ENCODE peak calls at places on chromosomes 5 and 9, in eight cellular contexts. One of them, this sample, is unnamed.

GRCh38 chr9:133509179-133510083 is 15.3 kb downstream of the MYMK start:
- DNase-seq in H9: peak
- DNase-seq in astrocyte of the cerebellum: no peak
- DNase-seq in AG09309: no peak
- DNase-seq in CD8-positive, alpha-beta T cell: peak
- DNase-seq in GM20000: no peak
- DNase-seq in ovary: no peak
- DNase-seq in cardiac fibroblast: peak
- DNase-seq in this sample: peak

GRCh38 chr5:136192526-136193395 is at the start of gene SMIM32:
- DNase-seq in H9: peak
- DNase-seq in astrocyte of the cerebellum: no peak
- DNase-seq in AG09309: no peak
- DNase-seq in CD8-positive, alpha-beta T cell: no peak
- DNase-seq in GM20000: no peak
- DNase-seq in ovary: no peak
- DNase-seq in cardiac fibroblast: peak
- DNase-seq in this sample: no peak

GRCh38 chr9:114248274-114248673 is 74.6 kb upstream of the ORM1 start:
- DNase-seq in H9: no peak
- DNase-seq in astrocyte of the cerebellum: no peak
- DNase-seq in AG09309: no peak
- DNase-seq in CD8-positive, alpha-beta T cell: no peak
- DNase-seq in GM20000: no peak
- DNase-seq in ovary: no peak
- DNase-seq in cardiac fibroblast: no peak
- DNase-seq in this sample: no peak

GRCh38 chr9:12903316-12903715 is 128.5 kb downstream of the LURAP1L start:
- DNase-seq in H9: no peak
- DNase-seq in astrocyte of the cerebellum: no peak
- DNase-seq in AG09309: no peak
- DNase-seq in CD8-positive, alpha-beta T cell: no peak
- DNase-seq in GM20000: no peak
- DNase-seq in ovary: no peak
- DNase-seq in cardiac fibroblast: no peak
- DNase-seq in this sample: no peak

GRCh38 chr9:35164711-35165110 is 2.9 kb downstream of the UNC13B start:
- DNase-seq in H9: no peak
- DNase-seq in astrocyte of the cerebellum: peak
- DNase-seq in AG09309: no peak
- DNase-seq in CD8-positive, alpha-beta T cell: no peak
- DNase-seq in GM20000: no peak
- DNase-seq in ovary: no peak
- DNase-seq in cardiac fibroblast: peak
- DNase-seq in this sample: no peak

GRCh38 chr5:150044334-150044681 is 42.0 kb downstream of the CSF1R start:
- DNase-seq in H9: no peak
- DNase-seq in astrocyte of the cerebellum: peak
- DNase-seq in AG09309: no peak
- DNase-seq in CD8-positive, alpha-beta T cell: no peak
- DNase-seq in GM20000: no peak
- DNase-seq in ovary: no peak
- DNase-seq in cardiac fibroblast: peak
- DNase-seq in this sample: peak

GRCh38 chr5:9546973-9547947 is 1.4 kb upstream of the SEMA5A start:
- DNase-seq in H9: peak
- DNase-seq in astrocyte of the cerebellum: peak
- DNase-seq in AG09309: peak
- DNase-seq in CD8-positive, alpha-beta T cell: no peak
- DNase-seq in GM20000: no peak
- DNase-seq in ovary: peak
- DNase-seq in cardiac fibroblast: peak
- DNase-seq in this sample: no peak

GRCh38 chr9:136160321-136160938 is 41.8 kb upstream of the TMEM250 start:
- DNase-seq in H9: no peak
- DNase-seq in astrocyte of the cerebellum: no peak
- DNase-seq in AG09309: no peak
- DNase-seq in CD8-positive, alpha-beta T cell: no peak
- DNase-seq in GM20000: no peak
- DNase-seq in ovary: no peak
- DNase-seq in cardiac fibroblast: no peak
- DNase-seq in this sample: no peak

GRCh38 chr5:2739360-2740050 is 12.0 kb downstream of the IRX2 start:
- DNase-seq in H9: peak
- DNase-seq in astrocyte of the cerebellum: no peak
- DNase-seq in AG09309: no peak
- DNase-seq in CD8-positive, alpha-beta T cell: no peak
- DNase-seq in GM20000: no peak
- DNase-seq in ovary: no peak
- DNase-seq in cardiac fibroblast: no peak
- DNase-seq in this sample: peak

GRCh38 chr5:93890657-93891056 is 149.3 kb upstream of the POU5F2 start:
- DNase-seq in H9: no peak
- DNase-seq in astrocyte of the cerebellum: no peak
- DNase-seq in AG09309: no peak
- DNase-seq in CD8-positive, alpha-beta T cell: no peak
- DNase-seq in GM20000: no peak
- DNase-seq in ovary: no peak
- DNase-seq in cardiac fibroblast: no peak
- DNase-seq in this sample: no peak

GRCh38 chr9:93267681-93268505 is 84.0 kb downstream of the WNK2 start:
- DNase-seq in H9: no peak
- DNase-seq in astrocyte of the cerebellum: no peak
- DNase-seq in AG09309: no peak
- DNase-seq in CD8-positive, alpha-beta T cell: no peak
- DNase-seq in GM20000: peak
- DNase-seq in ovary: peak
- DNase-seq in cardiac fibroblast: no peak
- DNase-seq in this sample: no peak

GRCh38 chr5:14358536-14358935 is 215.4 kb downstream of the TRIO start:
- DNase-seq in H9: no peak
- DNase-seq in astrocyte of the cerebellum: no peak
- DNase-seq in AG09309: no peak
- DNase-seq in CD8-positive, alpha-beta T cell: no peak
- DNase-seq in GM20000: no peak
- DNase-seq in ovary: no peak
- DNase-seq in cardiac fibroblast: no peak
- DNase-seq in this sample: no peak

GRCh38 chr5:3310551-3311340 is 284.9 kb upstream of the IRX1 start:
- DNase-seq in H9: no peak
- DNase-seq in astrocyte of the cerebellum: peak
- DNase-seq in AG09309: no peak
- DNase-seq in CD8-positive, alpha-beta T cell: no peak
- DNase-seq in GM20000: no peak
- DNase-seq in ovary: no peak
- DNase-seq in cardiac fibroblast: peak
- DNase-seq in this sample: peak

DNA sequence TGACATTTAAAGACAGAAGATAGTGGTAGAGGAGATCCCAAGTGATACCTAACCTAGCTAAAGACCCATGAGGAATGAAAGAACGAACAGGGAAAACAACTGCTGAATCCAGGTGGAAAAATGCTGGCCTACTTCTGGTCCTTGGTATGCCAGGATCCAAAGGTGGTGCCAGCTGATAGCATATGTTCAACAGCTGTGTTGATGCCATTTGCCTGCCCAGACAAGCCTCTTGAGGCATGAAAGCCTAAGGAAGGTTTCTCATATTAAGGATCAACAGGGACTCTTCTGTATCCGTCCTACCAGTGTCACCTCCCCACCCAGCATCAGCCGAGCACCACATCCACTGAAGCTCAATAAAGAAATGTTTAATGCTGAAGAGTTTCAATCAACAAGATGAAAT is 225.7 kb upstream of the DMRT1 start:
- DNase-seq in H9: no peak
- DNase-seq in astrocyte of the cerebellum: no peak
- DNase-seq in AG09309: no peak
- DNase-seq in CD8-positive, alpha-beta T cell: no peak
- DNase-seq in GM20000: no peak
- DNase-seq in ovary: no peak
- DNase-seq in cardiac fibroblast: no peak
- DNase-seq in this sample: no peak
- TF ChIP-seq CTCF in H9: no peak
- TF ChIP-seq CTCF in astrocyte of the cerebellum: no peak
- TF ChIP-seq CTCF in AG09309: no peak
- TF ChIP-seq CTCF in CD8-positive, alpha-beta T cell: no peak
- TF ChIP-seq CTCF in GM20000: no peak
- TF ChIP-seq CTCF in ovary: no peak
- TF ChIP-seq CTCF in cardiac fibroblast: no peak
- TF ChIP-seq CTCF in this sample: no peak

GRCh38 chr5:172733974-172734346 is 37.0 kb downstream of the DUSP1 start:
- DNase-seq in H9: no peak
- DNase-seq in astrocyte of the cerebellum: no peak
- DNase-seq in AG09309: no peak
- DNase-seq in CD8-positive, alpha-beta T cell: no peak
- DNase-seq in GM20000: no peak
- DNase-seq in ovary: no peak
- DNase-seq in cardiac fibroblast: no peak
- DNase-seq in this sample: no peak

GRCh38 chr5:172735141-172735831 is 35.7 kb downstream of the DUSP1 start:
- DNase-seq in H9: no peak
- DNase-seq in astrocyte of the cerebellum: no peak
- DNase-seq in AG09309: no peak
- DNase-seq in CD8-positive, alpha-beta T cell: no peak
- DNase-seq in GM20000: no peak
- DNase-seq in ovary: peak
- DNase-seq in cardiac fibroblast: no peak
- DNase-seq in this sample: no peak

GRCh38 chr5:172732201-172732865 is 38.7 kb downstream of the DUSP1 start:
- DNase-seq in H9: no peak
- DNase-seq in astrocyte of the cerebellum: no peak
- DNase-seq in AG09309: no peak
- DNase-seq in CD8-positive, alpha-beta T cell: no peak
- DNase-seq in GM20000: no peak
- DNase-seq in ovary: peak
- DNase-seq in cardiac fibroblast: no peak
- DNase-seq in this sample: no peak

GRCh38 chr5:172731286-172732073 is 39.5 kb downstream of the DUSP1 start:
- DNase-seq in H9: no peak
- DNase-seq in astrocyte of the cerebellum: no peak
- DNase-seq in AG09309: no peak
- DNase-seq in CD8-positive, alpha-beta T cell: no peak
- DNase-seq in GM20000: no peak
- DNase-seq in ovary: no peak
- DNase-seq in cardiac fibroblast: no peak
- DNase-seq in this sample: peak

GRCh38 chr5:172733179-172733973 is 37.6 kb downstream of the DUSP1 start:
- DNase-seq in H9: no peak
- DNase-seq in astrocyte of the cerebellum: peak
- DNase-seq in AG09309: peak
- DNase-seq in CD8-positive, alpha-beta T cell: no peak
- DNase-seq in GM20000: no peak
- DNase-seq in ovary: peak
- DNase-seq in cardiac fibroblast: peak
- DNase-seq in this sample: peak
- TF ChIP-seq CTCF in H9: no peak
- TF ChIP-seq CTCF in astrocyte of the cerebellum: no peak
- TF ChIP-seq CTCF in AG09309: no peak
- TF ChIP-seq CTCF in CD8-positive, alpha-beta T cell: no peak
- TF ChIP-seq CTCF in GM20000: no peak
- TF ChIP-seq CTCF in ovary: no peak
- TF ChIP-seq CTCF in cardiac fibroblast: no peak
- TF ChIP-seq CTCF in this sample: peak

GRCh38 chr5:173917788-173918786 is 29.9 kb downstream of the CPEB4 start:
- DNase-seq in H9: peak
- DNase-seq in astrocyte of the cerebellum: peak
- DNase-seq in AG09309: peak
- DNase-seq in CD8-positive, alpha-beta T cell: peak
- DNase-seq in GM20000: peak
- DNase-seq in ovary: peak
- DNase-seq in cardiac fibroblast: peak
- DNase-seq in this sample: peak
- TF ChIP-seq CTCF in H9: no peak
- TF ChIP-seq CTCF in astrocyte of the cerebellum: no peak
- TF ChIP-seq CTCF in AG09309: no peak
- TF ChIP-seq CTCF in CD8-positive, alpha-beta T cell: no peak
- TF ChIP-seq CTCF in GM20000: no peak
- TF ChIP-seq CTCF in ovary: no peak
- TF ChIP-seq CTCF in cardiac fibroblast: no peak
- TF ChIP-seq CTCF in this sample: no peak

DNA sequence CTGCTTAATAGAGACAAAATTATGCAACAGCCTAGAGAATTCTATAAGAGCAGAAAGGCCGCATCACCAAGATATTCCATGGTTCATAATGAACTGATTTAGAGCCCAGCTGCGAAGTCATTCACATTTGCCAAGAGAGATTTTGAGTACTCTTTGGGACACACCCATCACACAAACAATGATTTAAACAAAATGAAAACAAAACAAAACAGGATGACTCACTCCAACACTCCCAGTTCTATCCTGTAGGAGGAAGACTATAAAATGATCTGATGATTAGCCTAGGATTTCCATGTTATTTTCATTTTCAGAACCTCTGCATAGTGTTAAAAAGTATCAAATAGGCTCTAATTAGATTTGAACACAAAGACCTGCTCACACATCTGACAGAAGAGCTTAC is 145.8 kb upstream of the GNA14 start:
- DNase-seq in H9: no peak
- DNase-seq in astrocyte of the cerebellum: no peak
- DNase-seq in AG09309: no peak
- DNase-seq in CD8-positive, alpha-beta T cell: no peak
- DNase-seq in GM20000: no peak
- DNase-seq in ovary: no peak
- DNase-seq in cardiac fibroblast: peak
- DNase-seq in this sample: peak
- TF ChIP-seq CTCF in H9: no peak
- TF ChIP-seq CTCF in astrocyte of the cerebellum: no peak
- TF ChIP-seq CTCF in AG09309: no peak
- TF ChIP-seq CTCF in CD8-positive, alpha-beta T cell: no peak
- TF ChIP-seq CTCF in GM20000: no peak
- TF ChIP-seq CTCF in ovary: no peak
- TF ChIP-seq CTCF in cardiac fibroblast: peak
- TF ChIP-seq CTCF in this sample: peak

DNA sequence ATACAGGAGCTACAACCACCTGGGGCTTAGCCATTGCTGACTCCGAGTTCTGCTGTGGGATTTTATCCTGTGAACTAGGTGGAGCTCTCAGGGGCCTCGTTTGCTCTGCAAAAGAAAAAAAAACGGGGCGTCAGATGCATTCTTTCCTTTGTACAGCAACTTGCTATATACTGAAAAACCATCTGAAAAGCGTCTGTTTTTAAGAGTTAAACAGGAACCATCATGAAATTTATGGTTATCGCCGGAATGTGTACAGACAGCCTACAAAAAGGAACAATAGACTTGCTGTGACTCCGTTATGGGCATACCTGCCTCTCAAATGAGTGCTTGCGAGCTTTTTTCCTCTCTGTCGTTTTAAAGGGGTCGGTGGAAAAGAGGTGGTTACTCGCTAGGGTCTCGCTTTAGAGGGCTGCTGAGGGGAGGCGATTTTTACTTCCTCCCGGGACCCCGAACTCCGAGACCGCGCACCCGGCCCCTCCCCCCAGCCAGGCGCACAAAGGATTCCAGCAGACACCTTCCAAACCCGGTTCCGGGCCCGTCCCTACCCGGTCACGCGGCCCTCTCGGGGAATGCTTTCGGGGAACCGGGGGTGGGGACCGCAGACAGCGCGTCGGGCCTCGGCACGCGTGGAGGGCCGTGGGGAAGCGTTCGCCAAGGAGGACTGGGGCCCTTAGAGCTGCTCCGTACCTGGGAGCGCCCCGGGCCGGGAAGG is 826 bp downstream of the PAIP1 start:
- DNase-seq in H9: peak
- DNase-seq in astrocyte of the cerebellum: no peak
- DNase-seq in AG09309: no peak
- DNase-seq in CD8-positive, alpha-beta T cell: peak
- DNase-seq in GM20000: peak
- DNase-seq in ovary: peak
- DNase-seq in cardiac fibroblast: peak
- DNase-seq in this sample: peak
- TF ChIP-seq CTCF in H9: no peak
- TF ChIP-seq CTCF in astrocyte of the cerebellum: peak
- TF ChIP-seq CTCF in AG09309: no peak
- TF ChIP-seq CTCF in CD8-positive, alpha-beta T cell: no peak
- TF ChIP-seq CTCF in GM20000: no peak
- TF ChIP-seq CTCF in ovary: no peak
- TF ChIP-seq CTCF in cardiac fibroblast: no peak
- TF ChIP-seq CTCF in this sample: no peak

This sample was measured in MCF 10A.